ENCODE peak calls at places on chromosomes 13 and 19, in four cellular contexts. M is astrocyte; O is tibial artery; Z is CD8-positive, alpha-beta memory T cell. W is an unnamed sample.
A peak's percentile ranks its signal among the peaks of the same experiment; 100 is the strongest.

GRCh38 chr13:82747948-82748347 is 1134.3 kb downstream of the SLITRK1 start:
- DNase-seq in M (peak; percentile 45), Z (no peak), O (no peak), W (no peak)

GRCh38 chr19:54248016-54248601 is 5.5 kb upstream of the LILRA6 start:
- DNase-seq in O (peak; percentile 73), M (no peak), Z (no peak), W (no peak)

GRCh38 chr13:72788831-72789230 is 6.9 kb downstream of the PIBF1 start:
- DNase-seq in O (no peak), M (no peak), Z (no peak), W (no peak)

GRCh38 chr13:72545030-72545719 is 182.3 kb downstream of the MZT1 start:
- DNase-seq in Z (no peak), M (no peak), O (no peak), W (no peak)

GRCh38 chr19:55622242-55622969 is 2.0 kb downstream of the ZNF784 start:
- DNase-seq in Z (no peak), O (no peak), M (no peak), W (no peak)

GRCh38 chr13:95039415-95039814 is 261.8 kb downstream of the ABCC4 start:
- DNase-seq in Z (no peak), O (no peak), M (peak; percentile 29), W (no peak)

GRCh38 chr13:50012396-50013169 is 2.7 kb upstream of the KCNRG start:
- DNase-seq in O (no peak), Z (no peak), M (no peak), W (no peak)

GRCh38 chr13:21150013-21150412 is 26.3 kb downstream of the SKA3 start:
- DNase-seq in O (no peak), Z (no peak), M (no peak), W (no peak)

GRCh38 chr13:21147827-21148226 is 28.5 kb downstream of the SKA3 start:
- DNase-seq in Z (no peak), O (no peak), M (no peak), W (no peak)

GRCh38 chr19:48874309-48875135 is 2.3 kb downstream of the PPP1R15A start:
- DNase-seq in M (peak; percentile 66), Z (peak; percentile 34), O (peak; percentile 77), W (no peak)

GRCh38 chr19:30036154-30037129 is 94.4 kb downstream of the URI1 start:
- DNase-seq in Z (no peak), M (peak; percentile 45), O (no peak), W (no peak)

GRCh38 chr19:38441660-38442348 is 8.3 kb downstream of the RYR1 start:
- DNase-seq in O (no peak), M (no peak), Z (no peak), W (no peak)

DNA sequence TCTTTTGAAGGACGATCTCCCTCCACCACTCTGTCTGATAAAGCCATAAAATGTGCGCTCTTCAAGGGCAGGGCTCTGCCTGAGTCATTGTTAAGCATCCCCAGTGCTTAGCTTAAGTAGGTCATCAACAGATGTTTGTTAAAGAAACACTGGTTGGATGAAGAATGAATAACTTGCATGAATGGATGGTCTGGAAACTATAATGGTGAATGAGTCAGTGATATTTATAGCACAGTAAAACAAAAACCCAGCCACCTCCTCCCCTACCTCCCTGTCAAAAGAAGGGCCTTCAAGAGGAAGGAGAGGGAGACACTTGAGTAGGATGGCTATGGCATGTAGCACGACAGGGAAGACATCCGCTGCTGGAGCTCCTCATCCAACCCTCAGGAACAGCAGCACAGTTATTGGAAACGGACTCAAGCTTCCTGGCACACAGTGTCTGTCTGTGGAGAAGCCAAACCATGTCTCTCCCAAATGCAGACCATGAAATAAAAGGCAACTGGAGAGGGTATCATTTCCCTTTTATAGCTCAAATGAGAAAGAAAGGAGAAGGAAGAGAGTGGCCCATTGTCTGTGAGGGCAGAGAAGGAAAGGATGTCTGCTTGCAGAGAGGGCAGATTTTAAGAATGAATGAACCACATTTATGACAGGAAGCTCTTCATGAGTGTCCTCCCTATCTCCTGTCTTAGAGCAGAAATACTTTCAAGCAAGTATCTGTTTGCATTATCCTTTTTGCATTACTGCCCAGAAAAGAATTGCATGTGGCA is 183.4 kb upstream of the UBL3 start:
- DNase-seq in Z (no peak), O (no peak), M (peak; percentile 97), W (no peak)
- H3K27ac ChIP-seq in Z (no peak overlapping the region), O (no peak overlapping the region), M (peak overlapping the region; percentile 71), W (no peak overlapping the region)

DNA sequence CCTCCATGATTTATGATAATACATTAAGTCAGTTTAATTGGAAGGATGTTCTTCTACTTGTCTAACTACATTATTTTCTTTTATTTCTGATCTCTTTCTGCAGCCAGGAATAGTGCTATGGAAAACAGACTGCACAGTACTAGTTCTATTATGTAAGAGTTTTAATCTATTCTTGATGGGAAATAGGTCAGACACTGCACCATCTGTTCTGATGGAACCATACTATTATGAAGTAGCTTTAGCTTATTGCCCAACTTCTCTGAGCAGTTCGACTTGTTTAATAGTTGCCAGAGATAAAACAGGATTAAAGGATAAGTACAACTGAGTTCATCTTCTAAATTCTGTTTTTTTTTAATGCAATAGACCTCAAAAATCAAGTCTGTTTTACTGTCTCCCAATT is 13.0 kb downstream of the SLC46A3 start:
- DNase-seq in M (no peak), O (no peak), Z (no peak), W (no peak)
- H3K4me1 ChIP-seq in M (no peaks in the 10 kb centered on the region), O (no peaks in the 10 kb centered on the region), Z (no peaks in the 10 kb centered on the region), W (no peaks in the 10 kb centered on the region)

GRCh38 chr19:6522712-6523111 is 8.1 kb upstream of the TNFSF9 start:
- DNase-seq in O (no peak), M (no peak), Z (no peak), W (no peak)

GRCh38 chr19:6524326-6524725 is 6.5 kb upstream of the TNFSF9 start:
- DNase-seq in O (no peak), Z (no peak), M (no peak), W (no peak)

GRCh38 chr19:6519289-6519688 is 11.5 kb upstream of the TNFSF9 start:
- DNase-seq in Z (no peak), M (peak; percentile 71), O (no peak), W (no peak)

GRCh38 chr19:6516659-6517291 is 14.1 kb upstream of the TNFSF9 start:
- DNase-seq in Z (peak; percentile 81), O (peak; percentile 86), M (peak; percentile 60), W (peak; percentile 38)

GRCh38 chr19:6521718-6522646 is 8.8 kb upstream of the TNFSF9 start:
- DNase-seq in M (no peak), Z (peak; percentile 84), O (no peak), W (no peak)
- H3K4me3 ChIP-seq in M (no peak overlapping the region), Z (no peak overlapping the region), O (no peak overlapping the region), W (no peak overlapping the region)

GRCh38 chr13:52921194-52921593 is 72.8 kb upstream of the PCDH8 start:
- DNase-seq in Z (no peak), O (no peak), M (no peak), W (no peak)
- H3K27ac ChIP-seq in Z (no peak overlapping the region), O (no peak overlapping the region), M (no peak overlapping the region), W (no peak overlapping the region)

DNA sequence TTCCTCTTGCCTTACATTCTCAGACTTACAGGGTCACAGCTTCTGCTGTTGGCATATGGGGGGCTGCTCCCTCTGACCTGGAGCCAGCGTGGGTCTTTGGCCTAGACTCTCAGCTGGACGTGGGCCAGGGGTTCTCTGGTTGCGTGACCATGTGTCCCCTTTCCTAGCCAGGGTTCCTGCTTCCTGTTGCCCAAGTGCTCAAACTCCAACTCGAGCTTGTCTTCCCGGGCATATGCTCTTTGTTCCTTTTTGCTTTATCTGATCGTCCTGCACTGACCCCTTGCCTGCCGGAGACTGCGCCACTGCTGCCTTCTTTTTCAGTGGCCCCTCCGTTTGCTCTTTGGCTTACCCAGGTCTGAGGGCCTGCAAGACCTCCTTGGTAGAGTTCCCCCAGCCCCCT is 25.3 kb upstream of the GPR183 start:
- DNase-seq in M (no peak), O (no peak), Z (no peak), W (no peak)
- H3K4me1 ChIP-seq in M (peaks cover 6% of the 10 kb centered on the region), O (no peaks in the 10 kb centered on the region), Z (peaks cover 13% of the 10 kb centered on the region), W (no peaks in the 10 kb centered on the region)

GRCh38 chr19:718251-719024 is 9.7 kb downstream of the PALM start:
- DNase-seq in M (no peak), Z (no peak), O (no peak), W (no peak)

GRCh38 chr19:722553-723101 is 13.9 kb downstream of the PALM start:
- DNase-seq in Z (no peak), O (no peak), M (no peak), W (no peak)

GRCh38 chr19:720691-721160 is 12.0 kb downstream of the PALM start:
- DNase-seq in M (no peak), O (no peak), Z (no peak), W (no peak)

GRCh38 chr19:719081-719512 is 10.4 kb downstream of the PALM start:
- DNase-seq in O (peak; percentile 77), M (no peak), Z (no peak), W (no peak)

GRCh38 chr19:719636-720377 is 11.1 kb downstream of the PALM start:
- DNase-seq in Z (no peak), M (no peak), O (no peak), W (no peak)
- H3K4me3 ChIP-seq in Z (no peak overlapping the region), M (no peak overlapping the region), O (no peak overlapping the region), W (no peak overlapping the region)

GRCh38 chr19:5254944-5255343 is 85.7 kb downstream of the PTPRS start:
- DNase-seq in M (no peak), O (no peak), Z (no peak), W (no peak)

GRCh38 chr19:5255602-5256231 is 84.9 kb downstream of the PTPRS start:
- DNase-seq in O (no peak), M (no peak), Z (no peak), W (no peak)

GRCh38 chr19:5257155-5258045 is 83.2 kb downstream of the PTPRS start:
- DNase-seq in M (no peak), Z (no peak), O (no peak), W (no peak)

GRCh38 chr19:5253403-5254110 is 87.1 kb downstream of the PTPRS start:
- DNase-seq in Z (no peak), M (peak; percentile 47), O (no peak), W (no peak)

GRCh38 chr19:5254543-5254942 is 86.1 kb downstream of the PTPRS start:
- DNase-seq in O (no peak), M (no peak), Z (no peak), W (no peak)
- H3K27ac ChIP-seq in O (no peak overlapping the region), M (no peak overlapping the region), Z (no peak overlapping the region), W (no peak overlapping the region)

GRCh38 chr13:46382224-46382623 is 4.8 kb downstream of the RUBCNL start:
- DNase-seq in M (no peak), Z (no peak), O (no peak), W (no peak)

GRCh38 chr13:46380242-46380641 is 6.8 kb downstream of the RUBCNL start:
- DNase-seq in Z (no peak), O (no peak), M (no peak), W (no peak)

GRCh38 chr13:46374710-46375109 is 12.3 kb downstream of the RUBCNL start:
- DNase-seq in O (no peak), M (no peak), Z (no peak), W (no peak)

GRCh38 chr13:46377554-46377953 is 9.5 kb downstream of the RUBCNL start:
- DNase-seq in M (no peak), O (no peak), Z (no peak), W (no peak)

GRCh38 chr13:46378411-46378810 is 8.6 kb downstream of the RUBCNL start:
- DNase-seq in Z (no peak), O (no peak), M (no peak), W (no peak)
- H3K4me1 ChIP-seq in Z (no peaks in the 10 kb centered on the region), O (no peaks in the 10 kb centered on the region), M (no peaks in the 10 kb centered on the region), W (no peaks in the 10 kb centered on the region)

DNA sequence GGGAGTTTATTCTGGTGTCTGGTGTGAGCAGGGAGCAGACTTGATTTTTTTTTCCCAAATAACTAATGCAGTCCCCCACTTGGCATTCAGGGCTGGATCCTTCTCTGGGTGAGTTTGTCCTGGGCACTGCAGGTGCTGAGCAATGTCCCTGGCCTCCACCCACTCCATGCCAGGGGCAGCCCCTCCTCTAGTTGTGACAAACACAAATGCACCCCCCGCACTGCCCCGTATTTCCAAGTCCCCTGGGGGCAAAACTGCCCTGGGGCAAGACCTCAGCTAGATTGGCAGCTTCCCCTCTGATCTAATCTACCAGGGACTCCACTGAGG is 6.4 kb downstream of the MOB3A start:
- DNase-seq in Z (no peak), M (no peak), O (no peak), W (no peak)
- H3K4me3 ChIP-seq in Z (no peak overlapping the region), M (no peak overlapping the region), O (no peak overlapping the region), W (peak overlapping the region; percentile 44)